ENCODE peak calls at places on chromosome 22, in nine cellular contexts. O is heart left ventricle, K is RWPE2, X is neuronal stem cell, Y is HCT116, V is aorta, N is heart right ventricle, Z is AG04450, M is pancreas. P is an unnamed sample.

GRCh38 chr22:23705358-23705757 is 14.5 kb downstream of the RGL4 start:
- DNase-seq in O (no peak), K (no peak), X (no peak), Y (no peak), V (no peak), N (no peak), Z (no peak), M (no peak), P (no peak)

GRCh38 chr22:22348127-22348814 is 103.7 kb downstream of the VPREB1 start:
- DNase-seq in O (no peak), K (no peak), X (peak), Y (peak), V (no peak), N (no peak), Z (no peak), M (no peak), P (no peak)

GRCh38 chr22:42314709-42315391 is 44.4 kb upstream of the TCF20 start:
- DNase-seq in O (no peak), K (no peak), X (no peak), Y (no peak), V (no peak), N (no peak), Z (no peak), M (no peak), P (no peak)

GRCh38 chr22:32237021-32237420 is 18.1 kb downstream of the SLC5A4 start:
- DNase-seq in O (no peak), K (no peak), X (no peak), Y (no peak), V (no peak), N (no peak), Z (no peak), M (no peak), P (no peak)

GRCh38 chr22:26679003-26679629 is 21.7 kb downstream of the MIAT start:
- DNase-seq in O (peak), K (no peak), X (peak), Y (peak), V (peak), N (peak), Z (peak), M (peak), P (peak)

GRCh38 chr22:39384750-39385480 is 14.7 kb upstream of the TAB1 start:
- DNase-seq in O (no peak), K (no peak), X (peak), Y (no peak), V (no peak), N (no peak), Z (no peak), M (no peak), P (no peak)

GRCh38 chr22:28442951-28443876 is 236.4 kb downstream of the TTC28 start:
- DNase-seq in O (peak), K (peak), X (peak), Y (no peak), V (peak), N (peak), Z (no peak), M (peak), P (peak)

GRCh38 chr22:37334461-37334858 is 52.2 kb downstream of the CYTH4 start:
- DNase-seq in O (no peak), K (no peak), X (no peak), Y (no peak), V (no peak), N (no peak), Z (no peak), M (no peak), P (no peak)

GRCh38 chr22:42286205-42286604 is 15.8 kb upstream of the TCF20 start:
- DNase-seq in O (no peak), K (no peak), X (no peak), Y (no peak), V (no peak), N (no peak), Z (no peak), M (no peak), P (no peak)

GRCh38 chr22:31977141-31977781 is 32.9 kb downstream of the YWHAH start:
- DNase-seq in O (peak), K (peak), X (peak), Y (peak), V (peak), N (peak), Z (peak), M (peak), P (peak)

GRCh38 chr22:27987557-27987956 is 68.5 kb upstream of the PITPNB start:
- DNase-seq in O (no peak), K (no peak), X (no peak), Y (no peak), V (no peak), N (no peak), Z (peak), M (no peak), P (peak)

GRCh38 chr22:26756675-26757293 is 99.4 kb downstream of the MIAT start:
- DNase-seq in O (peak), K (no peak), X (peak), Y (peak), V (peak), N (peak), Z (no peak), M (peak), P (peak)

GRCh38 chr22:37050913-37051628 is 471 bp upstream of the KCTD17 start:
- DNase-seq in O (no peak), K (no peak), X (peak), Y (no peak), V (no peak), N (no peak), Z (no peak), M (no peak), P (no peak)

GRCh38 chr22:28978158-28978557 is 83.5 kb downstream of the C22orf31 start:
- DNase-seq in O (peak), K (no peak), X (no peak), Y (peak), V (no peak), N (peak), Z (no peak), M (no peak), P (peak)

GRCh38 chr22:29635734-29636357 is 32.4 kb downstream of the NF2 start:
- DNase-seq in O (no peak), K (no peak), X (no peak), Y (peak), V (no peak), N (no peak), Z (no peak), M (no peak), P (no peak)

GRCh38 chr22:22932512-22932941 is 44.9 kb downstream of the IGLL5 start:
- DNase-seq in O (no peak), K (no peak), X (no peak), Y (no peak), V (peak), N (no peak), Z (no peak), M (no peak), P (no peak)

GRCh38 chr22:24432059-24432853 is 4.9 kb downstream of the ADORA2A start:
- DNase-seq in O (peak), K (no peak), X (no peak), Y (no peak), V (peak), N (peak), Z (no peak), M (no peak), P (peak)

GRCh38 chr22:36077261-36077660 is 48.6 kb upstream of the RBFOX2 start:
- DNase-seq in O (no peak), K (no peak), X (no peak), Y (no peak), V (no peak), N (no peak), Z (no peak), M (no peak), P (no peak)

GRCh38 chr22:24516301-24516737 is 21.2 kb downstream of the UPB1 start:
- DNase-seq in O (no peak), K (no peak), X (no peak), Y (no peak), V (no peak), N (no peak), Z (peak), M (no peak), P (no peak)

GRCh38 chr22:36724836-36725235 is 21.3 kb upstream of the CACNG2 start:
- DNase-seq in O (no peak), K (no peak), X (no peak), Y (no peak), V (no peak), N (no peak), Z (no peak), M (no peak), P (no peak)

GRCh38 chr22:28297504-28297903 is 378.4 kb upstream of the PITPNB start:
- DNase-seq in O (no peak), K (no peak), X (no peak), Y (no peak), V (no peak), N (no peak), Z (no peak), M (no peak), P (no peak)

GRCh38 chr22:25120761-25121212 is 78.9 kb upstream of the CRYBB3 start:
- DNase-seq in O (no peak), K (no peak), X (no peak), Y (no peak), V (no peak), N (peak), Z (no peak), M (peak), P (no peak)

GRCh38 chr22:43346521-43346929 is 3.4 kb upstream of the SCUBE1 start:
- DNase-seq in O (peak), K (no peak), X (peak), Y (peak), V (peak), N (peak), Z (no peak), M (peak), P (no peak)

GRCh38 chr22:35834080-35834479 is 116.4 kb downstream of the APOL5 start:
- DNase-seq in O (no peak), K (no peak), X (no peak), Y (no peak), V (no peak), N (no peak), Z (no peak), M (no peak), P (no peak)

GRCh38 chr22:29341849-29342127 is 26.3 kb upstream of the RASL10A start:
- DNase-seq in O (no peak), K (no peak), X (no peak), Y (no peak), V (no peak), N (no peak), Z (no peak), M (no peak), P (no peak)

GRCh38 chr22:27456696-27457503 is 344.7 kb downstream of the MN1 start:
- DNase-seq in O (no peak), K (peak), X (no peak), Y (no peak), V (peak), N (no peak), Z (peak), M (no peak), P (no peak)

GRCh38 chr22:31734512-31734911 is 15.4 kb downstream of the PRR14L start:
- DNase-seq in O (no peak), K (no peak), X (no peak), Y (no peak), V (no peak), N (no peak), Z (peak), M (no peak), P (no peak)

GRCh38 chr22:46121079-46121478 is 29.2 kb upstream of the PPARA start:
- DNase-seq in O (no peak), K (no peak), X (no peak), Y (no peak), V (no peak), N (no peak), Z (no peak), M (no peak), P (no peak)

GRCh38 chr22:47195676-47196492 is 433.4 kb downstream of the TBC1D22A start:
- DNase-seq in O (no peak), K (no peak), X (no peak), Y (no peak), V (no peak), N (no peak), Z (no peak), M (no peak), P (peak)

GRCh38 chr22:23119492-23120414 is 22.0 kb downstream of the RSPH14 start:
- DNase-seq in O (no peak), K (no peak), X (no peak), Y (no peak), V (no peak), N (no peak), Z (no peak), M (no peak), P (no peak)

GRCh38 chr22:45946805-45947600 is 30.0 kb downstream of the WNT7B start:
- DNase-seq in O (peak), K (no peak), X (no peak), Y (no peak), V (no peak), N (no peak), Z (no peak), M (peak), P (no peak)

GRCh38 chr22:42969348-42969975 is 45.5 kb downstream of the PACSIN2 start:
- DNase-seq in O (no peak), K (no peak), X (no peak), Y (no peak), V (no peak), N (no peak), Z (no peak), M (no peak), P (no peak)

GRCh38 chr22:36769541-36769940 is 6.4 kb downstream of the IFT27 start:
- DNase-seq in O (no peak), K (peak), X (no peak), Y (no peak), V (no peak), N (no peak), Z (no peak), M (no peak), P (no peak)

GRCh38 chr22:36298601-36299000 is 45.7 kb downstream of the APOL1 start:
- DNase-seq in O (no peak), K (no peak), X (no peak), Y (no peak), V (no peak), N (no peak), Z (no peak), M (no peak), P (no peak)

GRCh38 chr22:31829505-31829904 is 75.7 kb downstream of the DEPDC5 start:
- DNase-seq in O (no peak), K (peak), X (no peak), Y (peak), V (no peak), N (no peak), Z (peak), M (no peak), P (no peak)

GRCh38 chr22:23501244-23501643 is 78.8 kb downstream of the IGLL1 start:
- DNase-seq in O (no peak), K (no peak), X (no peak), Y (no peak), V (no peak), N (no peak), Z (no peak), M (no peak), P (no peak)

GRCh38 chr22:36243996-36244395 is 4.7 kb upstream of the APOL2 start:
- DNase-seq in O (peak), K (peak), X (no peak), Y (no peak), V (peak), N (no peak), Z (no peak), M (no peak), P (no peak)

DNA sequence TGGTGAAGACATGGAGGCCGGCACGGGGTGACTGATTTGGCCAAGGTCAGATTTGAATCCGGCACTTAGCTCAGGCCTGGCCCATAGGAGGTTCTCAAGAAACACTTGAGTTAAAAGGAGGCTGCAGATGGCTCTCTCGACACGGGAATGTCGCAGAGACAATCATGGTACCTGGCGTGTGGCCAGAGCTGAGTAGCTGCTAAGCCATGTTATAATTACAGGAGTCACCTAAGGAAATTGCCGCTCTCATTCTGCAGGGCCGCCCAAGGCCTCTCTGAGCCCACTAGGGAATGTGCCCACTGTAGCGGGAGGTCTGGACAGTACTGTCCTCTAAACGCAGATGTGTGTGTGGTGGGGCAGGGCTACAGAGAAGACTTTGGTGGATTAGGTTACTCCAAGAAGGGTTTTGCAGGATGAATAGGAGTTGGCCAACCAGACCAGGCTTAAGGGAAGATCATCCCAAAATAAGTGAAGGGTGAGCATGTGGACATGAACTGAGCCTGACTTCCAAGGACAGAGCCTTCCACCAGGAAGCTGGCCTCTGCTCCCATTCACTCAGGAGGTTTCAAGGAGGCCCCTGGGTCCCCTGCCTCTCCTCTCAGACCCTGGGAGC is 19.3 kb upstream of the PRR5 start:
- DNase-seq in O (no peak), K (no peak), X (no peak), Y (no peak), V (no peak), N (no peak), Z (no peak), M (no peak), P (no peak)
- H3K27ac ChIP-seq in O (no peak), K (no peak), X (no peak), Y (no peak), V (no peak), N (no peak), Z (no peak), M (no peak), P (no peak)

GRCh38 chr22:50676211-50676636 is 3.6 kb downstream of the SHANK3 start:
- DNase-seq in O (no peak), K (no peak), X (no peak), Y (no peak), V (no peak), N (no peak), Z (no peak), M (no peak), P (peak)

GRCh38 chr22:50677493-50678217 is 5.0 kb downstream of the SHANK3 start:
- DNase-seq in O (no peak), K (no peak), X (no peak), Y (no peak), V (no peak), N (no peak), Z (no peak), M (peak), P (no peak)

GRCh38 chr22:50675553-50676199 is 3.1 kb downstream of the SHANK3 start:
- DNase-seq in O (no peak), K (no peak), X (no peak), Y (no peak), V (no peak), N (no peak), Z (no peak), M (no peak), P (peak)

GRCh38 chr22:50678218-50678650 is 5.6 kb downstream of the SHANK3 start:
- DNase-seq in O (no peak), K (no peak), X (no peak), Y (no peak), V (no peak), N (no peak), Z (no peak), M (peak), P (peak)

DNA sequence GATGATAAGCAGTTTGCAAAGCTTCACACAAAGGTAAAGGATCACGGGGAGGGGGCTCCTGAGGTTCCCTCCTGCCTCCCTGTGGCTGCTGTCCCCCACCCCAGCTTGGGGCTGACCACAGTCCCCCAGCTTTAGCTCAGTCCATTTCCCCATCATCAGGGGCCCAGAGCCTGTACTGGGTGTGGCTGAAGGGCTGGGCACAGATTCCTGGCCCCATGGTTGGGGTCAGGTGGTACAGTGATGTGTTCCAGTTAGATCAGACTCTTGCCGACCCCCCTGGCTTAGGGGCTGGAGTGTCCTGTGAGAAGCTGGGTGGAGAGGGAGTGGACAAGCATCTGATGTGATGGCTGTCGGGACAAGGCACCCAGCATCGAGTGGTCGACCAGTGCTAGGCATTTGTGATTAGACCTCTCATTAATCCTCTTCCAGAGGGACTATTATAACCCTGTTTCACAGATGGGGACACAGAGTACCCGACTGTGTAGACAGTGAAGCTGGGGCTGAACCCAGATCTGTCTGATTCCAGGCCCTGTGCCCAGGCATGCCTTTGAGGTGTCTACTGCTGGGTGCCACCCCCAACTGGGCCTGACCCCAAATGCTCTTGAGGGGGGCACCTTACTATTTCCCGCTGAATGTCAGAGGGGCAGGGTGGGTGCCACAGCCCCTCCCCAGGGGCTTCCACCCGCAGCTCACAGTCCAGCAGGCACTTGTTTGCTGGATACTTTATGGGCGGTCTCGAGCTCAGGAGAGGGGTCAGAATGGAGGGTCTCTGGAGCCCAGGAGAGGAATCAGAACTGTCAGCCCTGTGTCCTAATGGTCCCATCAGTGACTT is 4.3 kb downstream of the SHANK3 start:
- DNase-seq in O (no peak), K (no peak), X (no peak), Y (no peak), V (no peak), N (no peak), Z (no peak), M (no peak), P (peak)
- H3K4me3 ChIP-seq in O (peak), K (no peak), X (no peak), Y (no peak), V (no peak), N (peak), Z (no peak), M (no peak), P (no peak)

GRCh38 chr22:20025401-20026203 is 4.7 kb downstream of the TANGO2 start:
- DNase-seq in O (no peak), K (peak), X (no peak), Y (no peak), V (no peak), N (no peak), Z (no peak), M (no peak), P (no peak)

GRCh38 chr22:20024225-20025087 is 3.5 kb downstream of the TANGO2 start:
- DNase-seq in O (peak), K (peak), X (no peak), Y (no peak), V (peak), N (peak), Z (no peak), M (no peak), P (no peak)

GRCh38 chr22:20026996-20027601 is 6.2 kb downstream of the TANGO2 start:
- DNase-seq in O (no peak), K (peak), X (no peak), Y (no peak), V (no peak), N (no peak), Z (no peak), M (no peak), P (no peak)

GRCh38 chr22:20027966-20028854 is 7.3 kb downstream of the TANGO2 start:
- DNase-seq in O (no peak), K (peak), X (no peak), Y (no peak), V (peak), N (no peak), Z (no peak), M (no peak), P (no peak)

GRCh38 chr22:20026204-20026908 is 5.4 kb downstream of the TANGO2 start:
- DNase-seq in O (no peak), K (peak), X (no peak), Y (no peak), V (no peak), N (no peak), Z (no peak), M (no peak), P (no peak)
- H3K27ac ChIP-seq in O (no peak), K (no peak), X (no peak), Y (no peak), V (no peak), N (no peak), Z (no peak), M (no peak), P (no peak)

DNA sequence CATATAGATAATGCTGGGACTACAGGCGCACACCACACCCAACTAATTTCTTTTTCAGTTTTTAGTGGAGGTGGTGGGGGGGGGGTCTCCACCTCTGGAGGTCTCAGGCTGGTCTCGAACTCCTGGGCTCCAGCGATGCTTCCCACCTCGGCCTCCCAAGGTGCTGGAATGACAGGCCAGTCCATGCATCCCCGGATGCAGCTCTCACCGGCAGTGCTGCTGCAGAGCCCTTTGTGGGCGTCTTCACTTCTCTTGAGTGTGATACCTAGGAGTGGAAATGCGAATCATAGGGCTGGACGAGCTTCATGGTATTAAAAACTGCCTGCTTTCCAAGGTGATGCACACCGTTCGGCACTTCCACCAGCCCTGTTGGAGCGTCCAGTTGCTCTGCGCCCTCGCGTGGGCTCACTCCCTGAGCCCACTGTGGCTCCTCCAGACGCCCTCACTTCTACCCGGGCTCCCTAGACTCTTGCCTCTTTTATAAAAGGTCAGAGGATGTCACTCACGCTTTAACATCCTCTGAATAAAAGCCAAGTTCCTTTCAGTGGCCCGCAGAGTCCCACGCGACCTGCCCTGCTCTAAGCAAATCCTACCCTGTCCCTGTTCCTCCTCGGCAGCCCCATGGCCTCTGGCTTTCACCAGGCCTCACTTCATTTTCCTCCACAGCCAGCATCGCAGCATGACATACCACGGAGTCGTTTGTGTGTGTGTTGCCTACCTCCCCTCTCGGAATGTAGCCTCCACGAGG is 833 bp upstream of the BID start:
- DNase-seq in O (peak), K (no peak), X (no peak), Y (no peak), V (no peak), N (no peak), Z (no peak), M (no peak), P (no peak)
- H3K4me3 ChIP-seq in O (peak), K (peak), X (peak), Y (peak), V (no peak), N (peak), Z (no peak), M (peak), P (no peak)

P was measured in right atrium auricular region.